ENCODE peak calls at places on chromosomes 4 and X, in five cellular contexts. J is RPMI8226, R is T-helper 1 cell, T is H4, A is T-cell. E is an unnamed sample.

GRCh38 chr4:22552802-22553201 is 36.9 kb upstream of the ADGRA3 start:
- DNase-seq in A (no peak), J (no peak), T (peak), R (no peak), E (no peak)

GRCh38 chrX:16164748-16165147 is 2.5 kb upstream of the MAGEB17 start:
- DNase-seq in A (no peak), J (no peak), R (no peak), T (no peak), E (no peak)

GRCh38 chr4:102725229-102725628 is 35.5 kb downstream of the MANBA start:
- DNase-seq in T (no peak), R (no peak), J (no peak), A (no peak), E (no peak)

GRCh38 chr4:6556263-6556662 is 18.7 kb upstream of the MAN2B2 start:
- DNase-seq in A (no peak), R (no peak), J (no peak), T (no peak), E (no peak)

GRCh38 chrX:135000516-135000915 is 9.7 kb downstream of the SMIM10 start:
- DNase-seq in A (no peak), T (no peak), J (no peak), R (no peak), E (no peak)

GRCh38 chrX:65744965-65745364 is 77.5 kb downstream of the MSN start:
- DNase-seq in R (no peak), J (no peak), A (no peak), T (no peak), E (no peak)

GRCh38 chr4:71026086-71026485 is 32.6 kb downstream of the DCK start:
- DNase-seq in R (no peak), J (peak), T (peak), A (no peak), E (no peak)

GRCh38 chrX:6813836-6814370 is 279.0 kb upstream of the VCX3A start:
- DNase-seq in R (no peak), J (peak), A (no peak), T (no peak), E (no peak)

GRCh38 chr4:100907465-100908454 is 389.9 kb upstream of the EMCN start:
- DNase-seq in T (peak), A (no peak), R (no peak), J (no peak), E (no peak)

GRCh38 chrX:8848921-8849320 is 47.7 kb upstream of the FAM9A start:
- DNase-seq in T (no peak), R (no peak), A (no peak), J (no peak), E (no peak)

GRCh38 chr4:148238797-148239196 is 203.4 kb downstream of the NR3C2 start:
- DNase-seq in R (no peak), T (no peak), A (no peak), J (no peak), E (no peak)

GRCh38 chr4:183797041-183797444 is 108.1 kb upstream of the STOX2 start:
- DNase-seq in R (no peak), T (no peak), A (no peak), J (no peak), E (no peak)

GRCh38 chr4:6019316-6020263 is 1.4 kb upstream of the C4orf50 start:
- DNase-seq in R (peak), A (no peak), T (peak), J (peak), E (no peak)

GRCh38 chrX:53606456-53606855 is 80.1 kb downstream of the HUWE1 start:
- DNase-seq in T (no peak), J (no peak), R (no peak), A (no peak), E (no peak)

GRCh38 chrX:154805696-154806091 is 409 bp upstream of the MPP1 start:
- DNase-seq in R (no peak), J (no peak), T (peak), A (no peak), E (no peak)

GRCh38 chrX:92213781-92214180 is 434.6 kb downstream of the PCDH11X start:
- DNase-seq in A (no peak), J (no peak), T (no peak), R (no peak), E (no peak)

E was measured in naive thymus-derived CD8-positive, alpha-beta T cell.